ENCODE peak calls at places on chromosomes 13 and 19, in seven cellular contexts. A is EL; L is COR-L47; Q is hepatic stellate cell; J is C1 segment of cervical spinal cord; F is testis; E is activated naive CD8-positive, alpha-beta T cell treated with anti-CD3 and anti-CD28 coated beads for 36 hours. X is an unnamed sample.

GRCh38 chr19:11767633-11768133 is 883 bp downstream of the ZNF441 start:
- DNase-seq in L (no peak), Q (peak; percentile 27), E (peak; percentile 27), J (peak; percentile 39), A (peak; percentile 37), F (peak; percentile 32), X (no peak)

GRCh38 chr13:93226623-93227279 is at the start of gene GPC6:
- DNase-seq in A (peak; percentile 88), Q (peak; percentile 70), F (peak; percentile 43), E (no peak), J (no peak), L (peak; percentile 79), X (peak; percentile 80)

GRCh38 chr19:4780860-4781259 is 10.7 kb upstream of the FEM1A start:
- DNase-seq in F (no peak), L (no peak), Q (no peak), A (no peak), J (no peak), E (no peak), X (no peak)

GRCh38 chr19:56725829-56726424 is 54.4 kb upstream of the ZNF835 start:
- DNase-seq in Q (no peak), F (peak; percentile 37), L (no peak), E (no peak), J (no peak), A (no peak), X (no peak)

GRCh38 chr13:113005076-113005865 is 36.3 kb downstream of the MCF2L start:
- DNase-seq in L (no peak), Q (no peak), J (no peak), F (no peak), A (no peak), E (no peak), X (no peak)

GRCh38 chr19:38392707-38393308 is 4.3 kb downstream of the SPRED3 start:
- DNase-seq in L (no peak), E (no peak), F (no peak), J (no peak), A (peak; percentile 53), Q (peak; percentile 75), X (no peak)

GRCh38 chr13:45941261-45941660 is 89.7 kb upstream of the SIAH3 start:
- DNase-seq in L (no peak), F (no peak), Q (no peak), J (no peak), A (no peak), E (no peak), X (no peak)

GRCh38 chr13:43785681-43786471 is 896 bp downstream of the ENOX1 start:
- DNase-seq in L (peak; percentile 78), A (peak; percentile 77), E (peak; percentile 38), J (peak; percentile 86), Q (peak; percentile 80), F (peak; percentile 93), X (peak; percentile 51)

GRCh38 chr19:43639507-43640423 is at the start of gene CADM4:
- DNase-seq in F (no peak), L (peak; percentile 46), A (no peak), Q (no peak), J (no peak), E (peak; percentile 34), X (no peak)

GRCh38 chr13:37446503-37446902 is 152.1 kb downstream of the POSTN start:
- DNase-seq in A (peak; percentile 86), F (no peak), Q (peak; percentile 43), L (no peak), E (no peak), J (no peak), X (no peak)

GRCh38 chr19:7681336-7682174 is 922 bp downstream of the TRAPPC5 start:
- DNase-seq in Q (peak; percentile 83), L (no peak), J (peak; percentile 50), F (peak; percentile 86), A (peak; percentile 78), E (peak; percentile 86), X (no peak)

GRCh38 chr19:23070353-23070781 is 46.5 kb upstream of the ZNF730 start:
- DNase-seq in Q (no peak), A (peak; percentile 56), L (no peak), F (peak; percentile 70), J (no peak), E (peak; percentile 14), X (no peak)

GRCh38 chr13:111339366-111340143 is 19.1 kb downstream of the TEX29 start:
- DNase-seq in Q (no peak), A (no peak), J (no peak), E (no peak), F (no peak), L (no peak), X (no peak)

GRCh38 chr13:29758591-29759114 is 91.8 kb downstream of the UBL3 start:
- DNase-seq in Q (no peak), E (peak; percentile 66), L (no peak), F (no peak), A (peak; percentile 18), J (peak; percentile 16), X (no peak)

GRCh38 chr19:13762635-13763235 is 1.6 kb upstream of the MRI1 start:
- DNase-seq in A (no peak), L (no peak), F (peak; percentile 44), J (no peak), E (no peak), Q (no peak), X (no peak)

GRCh38 chr19:50377051-50377441 is 789 bp downstream of the NR1H2 start:
- DNase-seq in F (peak; percentile 51), Q (no peak), E (peak; percentile 49), J (no peak), L (peak; percentile 35), A (no peak), X (peak; percentile 50)

GRCh38 chr13:35684432-35684831 is 207.9 kb upstream of the MAB21L1 start:
- DNase-seq in L (no peak), Q (no peak), J (no peak), E (no peak), A (no peak), F (no peak), X (no peak)

GRCh38 chr13:106919093-106919492 is 351.2 kb upstream of the ARGLU1 start:
- DNase-seq in F (no peak), Q (no peak), L (no peak), E (no peak), J (no peak), A (no peak), X (no peak)

GRCh38 chr19:29211562-29212416 is 1.2 kb downstream of the UQCRFS1 start:
- DNase-seq in A (peak; percentile 9), F (no peak), Q (peak; percentile 22), J (no peak), E (peak; percentile 2), L (no peak), X (no peak)

GRCh38 chr13:37313383-37313782 is 207.9 kb upstream of the CSNK1A1L start:
- DNase-seq in L (no peak), E (no peak), F (no peak), A (peak; percentile 69), J (no peak), Q (peak; percentile 9), X (no peak)

GRCh38 chr19:47608074-47608907 is 643 bp upstream of the BICRA start:
- DNase-seq in Q (peak; percentile 96), A (peak; percentile 95), E (peak; percentile 99), L (peak; percentile 83), F (peak; percentile 94), J (peak; percentile 86), X (peak; percentile 81)

GRCh38 chr19:41409288-41409687 is 11.7 kb downstream of the BCKDHA start:
- DNase-seq in E (no peak), Q (no peak), A (peak; percentile 42), J (no peak), F (peak; percentile 63), L (no peak), X (peak; percentile 44)

GRCh38 chr19:19193926-19194325 is 1.9 kb downstream of the RFXANK start:
- DNase-seq in E (no peak), L (no peak), F (no peak), J (no peak), Q (no peak), A (no peak), X (no peak)

GRCh38 chr19:289651-290538 is 1.3 kb downstream of the PLPP2 start:
- DNase-seq in F (peak; percentile 25), A (peak; percentile 35), J (no peak), Q (no peak), E (peak; percentile 33), L (peak; percentile 87), X (peak; percentile 88)